ENCODE peak calls at places on chromosome 1, in four cellular contexts. C, I, F and H are unnamed samples.

GRCh38 chr1:27342778-27343638 is 1.2 kb downstream of the SYTL1 start:
- DNase-seq in C (peak), F (peak), I (no peak), H (peak)

GRCh38 chr1:229553621-229554120 is 4.8 kb downstream of the ABCB10 start:
- DNase-seq in I (no peak), C (no peak), F (no peak), H (no peak)

GRCh38 chr1:171563675-171564074 is 58.4 kb upstream of the MYOCOS start:
- DNase-seq in I (no peak), F (no peak), C (no peak), H (no peak)

GRCh38 chr1:98044766-98045165 is 123.9 kb upstream of the DPYD start:
- DNase-seq in F (no peak), C (no peak), I (peak), H (no peak)

GRCh38 chr1:8197493-8198282 is 120.2 kb upstream of the SLC45A1 start:
- DNase-seq in I (no peak), F (no peak), C (peak), H (no peak)

GRCh38 chr1:10741696-10742095 is 54.8 kb downstream of the CASZ1 start:
- DNase-seq in I (no peak), C (no peak), F (no peak), H (no peak)

GRCh38 chr1:151146072-151146415 is 387 bp downstream of the SEMA6C start:
- DNase-seq in F (no peak), C (no peak), I (peak), H (no peak)

GRCh38 chr1:32180186-32181060 is 948 bp downstream of the TXLNA start:
- DNase-seq in F (peak), C (no peak), I (peak), H (peak)

GRCh38 chr1:21289700-21290545 is at the start of gene ECE1:
- DNase-seq in F (peak), I (peak), C (no peak), H (peak)

GRCh38 chr1:50352428-50352827 is 70.8 kb downstream of the DMRTA2 start:
- DNase-seq in I (no peak), C (no peak), F (no peak), H (no peak)

GRCh38 chr1:210687582-210688279 is 359.0 kb downstream of the HHAT start:
- DNase-seq in F (no peak), I (no peak), C (no peak), H (no peak)

GRCh38 chr1:35571263-35571662 is 1.9 kb upstream of the TFAP2E start:
- DNase-seq in F (no peak), C (no peak), I (no peak), H (no peak)

GRCh38 chr1:185646202-185646683 is 87.9 kb upstream of the HMCN1 start:
- DNase-seq in F (no peak), C (peak), I (peak), H (no peak)

GRCh38 chr1:44646276-44646675 is 28.0 kb downstream of the TMEM53 start:
- DNase-seq in C (no peak), I (no peak), F (no peak), H (no peak)

GRCh38 chr1:233448290-233448689 is 120.8 kb downstream of the MAP3K21 start:
- DNase-seq in I (no peak), F (no peak), C (no peak), H (no peak)

GRCh38 chr1:179926494-179927205 is 28.0 kb upstream of the CEP350 start:
- DNase-seq in F (no peak), I (no peak), C (peak), H (no peak)

GRCh38 chr1:174828264-174828663 is 171.5 kb upstream of the CACYBP start:
- DNase-seq in I (no peak), C (no peak), F (no peak), H (no peak)

GRCh38 chr1:19704247-19705113 is 39.8 kb downstream of the HTR6 start:
- DNase-seq in I (peak), C (no peak), F (peak), H (peak)

GRCh38 chr1:110787328-110788071 is 85.4 kb upstream of the CD53 start:
- DNase-seq in C (no peak), F (peak), I (no peak), H (peak)

GRCh38 chr1:7047866-7048265 is 262.6 kb downstream of the CAMTA1 start:
- DNase-seq in I (no peak), F (no peak), C (no peak), H (no peak)

GRCh38 chr1:162849711-162850110 is 11.3 kb downstream of the CCDC190 start:
- DNase-seq in F (no peak), I (no peak), C (no peak), H (no peak)

GRCh38 chr1:235918032-235918431 is 51.3 kb upstream of the LYST start:
- DNase-seq in F (no peak), I (no peak), C (no peak), H (no peak)
- H2AFZ ChIP-seq in F (no peak), I (no peak), C (no peak), H (no peak)

GRCh38 chr1:205532996-205533728 is 28.7 kb downstream of the CDK18 start:
- DNase-seq in I (no peak), F (no peak), C (no peak), H (no peak)

GRCh38 chr1:205535096-205535495 is 30.6 kb downstream of the CDK18 start:
- DNase-seq in C (no peak), I (no peak), F (no peak), H (no peak)

GRCh38 chr1:205534444-205534985 is 30.0 kb downstream of the CDK18 start:
- DNase-seq in C (no peak), F (no peak), I (no peak), H (no peak)

GRCh38 chr1:205532026-205532891 is 27.8 kb downstream of the CDK18 start:
- DNase-seq in I (no peak), C (no peak), F (no peak), H (no peak)

GRCh38 chr1:205533729-205534443 is 29.4 kb downstream of the CDK18 start:
- DNase-seq in I (no peak), F (no peak), C (no peak), H (no peak)
- H3K27ac ChIP-seq in I (no peak), F (no peak), C (no peak), H (no peak)

DNA sequence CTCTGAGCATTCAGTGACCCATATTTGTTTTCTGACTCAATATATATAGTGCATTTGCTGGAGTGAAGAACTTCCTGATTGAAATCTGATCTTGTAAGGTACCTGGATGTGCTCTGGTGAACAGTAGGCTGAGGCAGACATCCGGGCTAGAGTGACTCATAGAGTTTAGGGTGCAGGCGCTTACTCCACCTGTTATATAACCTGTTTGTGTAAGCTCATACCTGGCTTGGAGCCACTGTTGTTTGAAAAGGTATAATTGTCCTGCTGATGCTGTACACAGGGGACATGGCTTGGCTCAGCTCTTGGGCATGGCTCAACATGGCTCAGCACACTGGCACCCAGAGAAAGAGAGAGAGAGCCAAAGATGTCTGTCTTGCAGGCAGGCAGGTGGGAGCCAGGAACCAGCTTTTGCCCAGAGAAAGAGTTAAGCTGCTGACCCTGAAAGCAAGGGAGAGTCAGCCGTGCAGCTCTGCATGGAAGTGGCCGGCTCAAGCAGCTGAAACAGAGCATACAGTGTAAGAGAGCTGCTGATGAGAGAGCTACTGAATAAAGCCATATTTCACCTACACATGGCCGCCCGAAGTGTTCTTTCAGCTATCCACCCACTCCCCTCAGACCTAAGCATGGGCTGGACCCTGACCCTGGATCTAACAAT is 43.2 kb downstream of the GJA5 start:
- DNase-seq in I (no peak), F (no peak), C (peak), H (peak)
- H2AFZ ChIP-seq in I (no peak), F (no peak), C (no peak), H (peak)

GRCh38 chr1:48215222-48215621 is 7.3 kb upstream of the SLC5A9 start:
- DNase-seq in I (no peak), C (no peak), F (no peak), H (no peak)
- H3K27ac ChIP-seq in I (no peak), C (no peak), F (no peak), H (no peak)